ENCODE peak calls at places on chromosome 17, in four cellular contexts. C, J, L and F are unnamed samples.

GRCh38 chr17:15261063-15261817 is 3.9 kb downstream of the PMP22 start:
- DNase-seq in J (peak), C (no peak), L (peak), F (no peak)

GRCh38 chr17:63974594-63975192 is 2.0 kb upstream of the SCN4A start:
- DNase-seq in C (no peak), J (peak), L (no peak), F (no peak)

GRCh38 chr17:7885357-7886226 is 3.0 kb upstream of the CHD3 start:
- DNase-seq in J (peak), L (no peak), C (no peak), F (no peak)

GRCh38 chr17:2965621-2966275 is 97.7 kb downstream of the OR1D5 start:
- DNase-seq in J (peak), C (no peak), L (peak), F (no peak)

GRCh38 chr17:73784015-73784603 is 139.9 kb upstream of the SDK2 start:
- DNase-seq in J (no peak), C (no peak), L (no peak), F (no peak)

GRCh38 chr17:13931752-13932477 is 137.4 kb upstream of the COX10 start:
- DNase-seq in L (no peak), J (no peak), C (no peak), F (no peak)

GRCh38 chr17:40281663-40282062 is 6.0 kb upstream of the CDC6 start:
- DNase-seq in C (no peak), J (no peak), L (no peak), F (no peak)

GRCh38 chr17:9498490-9498889 is 77.1 kb downstream of the STX8 start:
- DNase-seq in L (peak), C (no peak), J (no peak), F (no peak)

GRCh38 chr17:49494937-49495841 is at the start of gene NGFR:
- DNase-seq in L (no peak), C (no peak), J (no peak), F (peak)

GRCh38 chr17:79888811-79889634 is 49.8 kb upstream of the CBX4 start:
- DNase-seq in L (no peak), J (no peak), C (no peak), F (no peak)

GRCh38 chr17:72575542-72576233 is 454.9 kb downstream of the SOX9 start:
- DNase-seq in J (no peak), C (no peak), L (no peak), F (no peak)

GRCh38 chr17:77354420-77354720 is 213.6 kb downstream of the SEC14L1 start:
- DNase-seq in L (no peak), C (no peak), J (no peak), F (no peak)

GRCh38 chr17:64130559-64131001 is 636 bp upstream of the ERN1 start:
- DNase-seq in C (peak), J (peak), L (no peak), F (no peak)

GRCh38 chr17:59370580-59371299 is 39.3 kb downstream of the YPEL2 start:
- DNase-seq in L (no peak), C (no peak), J (no peak), F (no peak)

GRCh38 chr17:69672924-69673323 is 258.4 kb downstream of the MAP2K6 start:
- DNase-seq in J (peak), C (peak), L (no peak), F (no peak)

GRCh38 chr17:73182616-73183310 is 10.1 kb upstream of the COG1 start:
- DNase-seq in C (no peak), L (no peak), J (no peak), F (no peak)

GRCh38 chr17:68435361-68435760 is 21.9 kb downstream of the WIPI1 start:
- DNase-seq in C (no peak), L (no peak), J (no peak), F (no peak)

GRCh38 chr17:43019418-43019817 is 2.8 kb downstream of the VAT1 start:
- DNase-seq in L (no peak), C (no peak), J (no peak), F (no peak)

GRCh38 chr17:80396680-80397387 is 18.1 kb upstream of the ENDOV start:
- DNase-seq in L (no peak), J (no peak), C (no peak), F (no peak)

GRCh38 chr17:62614142-62614541 is 13.3 kb upstream of the MRC2 start:
- DNase-seq in L (no peak), C (peak), J (peak), F (no peak)

GRCh38 chr17:72878975-72879660 is 213.4 kb downstream of the SLC39A11 start:
- DNase-seq in L (no peak), J (no peak), C (no peak), F (no peak)

GRCh38 chr17:10036511-10037061 is 131.5 kb upstream of the RCVRN start:
- DNase-seq in J (no peak), C (no peak), L (no peak), F (no peak)

GRCh38 chr17:12081720-12082119 is 61.0 kb downstream of the MAP2K4 start:
- DNase-seq in J (no peak), C (no peak), L (no peak), F (no peak)

GRCh38 chr17:75457047-75457654 is 716 bp downstream of the TMEM94 start:
- DNase-seq in L (no peak), C (no peak), J (no peak), F (peak)

GRCh38 chr17:66637491-66637890 is 197.4 kb upstream of the CACNG5 start:
- DNase-seq in J (no peak), C (no peak), L (no peak), F (no peak)

GRCh38 chr17:4858880-4859260 is 25.7 kb downstream of the MINK1 start:
- DNase-seq in L (no peak), J (no peak), C (no peak), F (no peak)

GRCh38 chr17:17152385-17152784 is 53.7 kb downstream of the PLD6 start:
- DNase-seq in L (no peak), J (no peak), C (no peak), F (no peak)